ENCODE peak calls at places on chromosome 9, in seven cellular contexts. One of them, this sample, is unnamed. For H3K9me3, the result is how much of the 10 kb centered on the place peaks cover.

GRCh38 chr9:120925535-120926396 is 830 bp downstream of the TRAF1 start:
- DNase-seq in aorta: peak
- DNase-seq in WERI-Rb-1: no peak
- DNase-seq in ovary: no peak
- DNase-seq in PC-3: peak
- DNase-seq in GM23248: peak
- DNase-seq in cardiac muscle cell: no peak
- DNase-seq in this sample: peak

GRCh38 chr9:127967151-127967809 is 13.5 kb downstream of the EEIG1 start:
- DNase-seq in aorta: peak
- DNase-seq in WERI-Rb-1: no peak
- DNase-seq in ovary: peak
- DNase-seq in PC-3: no peak
- DNase-seq in GM23248: no peak
- DNase-seq in cardiac muscle cell: no peak
- DNase-seq in this sample: no peak

GRCh38 chr9:124510650-124511425 is 3.6 kb upstream of the NR5A1 start:
- DNase-seq in aorta: no peak
- DNase-seq in WERI-Rb-1: no peak
- DNase-seq in ovary: no peak
- DNase-seq in PC-3: no peak
- DNase-seq in GM23248: peak
- DNase-seq in cardiac muscle cell: no peak
- DNase-seq in this sample: no peak

GRCh38 chr9:133406480-133407307 is 11.1 kb downstream of the REXO4 start:
- DNase-seq in aorta: peak
- DNase-seq in WERI-Rb-1: peak
- DNase-seq in ovary: peak
- DNase-seq in PC-3: peak
- DNase-seq in GM23248: peak
- DNase-seq in cardiac muscle cell: peak
- DNase-seq in this sample: peak

GRCh38 chr9:91500509-91501011 is 76.9 kb upstream of the NFIL3 start:
- DNase-seq in aorta: peak
- DNase-seq in WERI-Rb-1: no peak
- DNase-seq in ovary: peak
- DNase-seq in PC-3: peak
- DNase-seq in GM23248: peak
- DNase-seq in cardiac muscle cell: no peak
- DNase-seq in this sample: no peak

GRCh38 chr9:128214571-128215490 is 11.7 kb downstream of the DNM1 start:
- DNase-seq in aorta: no peak
- DNase-seq in WERI-Rb-1: no peak
- DNase-seq in ovary: no peak
- DNase-seq in PC-3: peak
- DNase-seq in GM23248: peak
- DNase-seq in cardiac muscle cell: no peak
- DNase-seq in this sample: no peak

GRCh38 chr9:135502873-135503321 is 2.4 kb downstream of the MRPS2 start:
- DNase-seq in aorta: no peak
- DNase-seq in WERI-Rb-1: no peak
- DNase-seq in ovary: peak
- DNase-seq in PC-3: no peak
- DNase-seq in GM23248: no peak
- DNase-seq in cardiac muscle cell: no peak
- DNase-seq in this sample: no peak

GRCh38 chr9:98208635-98209034 is 16.2 kb upstream of the CORO2A start:
- DNase-seq in aorta: no peak
- DNase-seq in WERI-Rb-1: no peak
- DNase-seq in ovary: no peak
- DNase-seq in PC-3: no peak
- DNase-seq in GM23248: no peak
- DNase-seq in cardiac muscle cell: no peak
- DNase-seq in this sample: no peak

GRCh38 chr9:107620801-107621200 is 131.2 kb upstream of the KLF4 start:
- DNase-seq in aorta: no peak
- DNase-seq in WERI-Rb-1: no peak
- DNase-seq in ovary: no peak
- DNase-seq in PC-3: no peak
- DNase-seq in GM23248: no peak
- DNase-seq in cardiac muscle cell: no peak
- DNase-seq in this sample: no peak

GRCh38 chr9:72960446-72960845 is 7.6 kb upstream of the ALDH1A1 start:
- DNase-seq in aorta: no peak
- DNase-seq in WERI-Rb-1: no peak
- DNase-seq in ovary: no peak
- DNase-seq in PC-3: no peak
- DNase-seq in GM23248: no peak
- DNase-seq in cardiac muscle cell: no peak
- DNase-seq in this sample: no peak

GRCh38 chr9:128909859-128910258 is 10.9 kb upstream of the PHYHD1 start:
- DNase-seq in aorta: no peak
- DNase-seq in WERI-Rb-1: no peak
- DNase-seq in ovary: no peak
- DNase-seq in PC-3: no peak
- DNase-seq in GM23248: no peak
- DNase-seq in cardiac muscle cell: no peak
- DNase-seq in this sample: no peak

GRCh38 chr9:133135193-133135745 is 14.2 kb upstream of the RALGDS start:
- DNase-seq in aorta: peak
- DNase-seq in WERI-Rb-1: no peak
- DNase-seq in ovary: peak
- DNase-seq in PC-3: peak
- DNase-seq in GM23248: peak
- DNase-seq in cardiac muscle cell: no peak
- DNase-seq in this sample: peak

GRCh38 chr9:84466580-84467285 is 126.2 kb upstream of the SLC28A3 start:
- DNase-seq in aorta: no peak
- DNase-seq in WERI-Rb-1: no peak
- DNase-seq in ovary: no peak
- DNase-seq in PC-3: no peak
- DNase-seq in GM23248: no peak
- DNase-seq in cardiac muscle cell: no peak
- DNase-seq in this sample: no peak
- H3K9me3 ChIP-seq in aorta: under half
- H3K9me3 ChIP-seq in WERI-Rb-1: under half
- H3K9me3 ChIP-seq in ovary: under half
- H3K9me3 ChIP-seq in PC-3: under half
- H3K9me3 ChIP-seq in GM23248: under half
- H3K9me3 ChIP-seq in cardiac muscle cell: under half
- H3K9me3 ChIP-seq in this sample: under half

GRCh38 chr9:138074516-138074915 is 196.9 kb downstream of the CACNA1B start:
- DNase-seq in aorta: no peak
- DNase-seq in WERI-Rb-1: no peak
- DNase-seq in ovary: no peak
- DNase-seq in PC-3: no peak
- DNase-seq in GM23248: no peak
- DNase-seq in cardiac muscle cell: no peak
- DNase-seq in this sample: no peak
- H3K27ac ChIP-seq in aorta: no peak
- H3K27ac ChIP-seq in WERI-Rb-1: no peak
- H3K27ac ChIP-seq in ovary: no peak
- H3K27ac ChIP-seq in PC-3: no peak
- H3K27ac ChIP-seq in GM23248: no peak
- H3K27ac ChIP-seq in cardiac muscle cell: no peak
- H3K27ac ChIP-seq in this sample: no peak

DNA sequence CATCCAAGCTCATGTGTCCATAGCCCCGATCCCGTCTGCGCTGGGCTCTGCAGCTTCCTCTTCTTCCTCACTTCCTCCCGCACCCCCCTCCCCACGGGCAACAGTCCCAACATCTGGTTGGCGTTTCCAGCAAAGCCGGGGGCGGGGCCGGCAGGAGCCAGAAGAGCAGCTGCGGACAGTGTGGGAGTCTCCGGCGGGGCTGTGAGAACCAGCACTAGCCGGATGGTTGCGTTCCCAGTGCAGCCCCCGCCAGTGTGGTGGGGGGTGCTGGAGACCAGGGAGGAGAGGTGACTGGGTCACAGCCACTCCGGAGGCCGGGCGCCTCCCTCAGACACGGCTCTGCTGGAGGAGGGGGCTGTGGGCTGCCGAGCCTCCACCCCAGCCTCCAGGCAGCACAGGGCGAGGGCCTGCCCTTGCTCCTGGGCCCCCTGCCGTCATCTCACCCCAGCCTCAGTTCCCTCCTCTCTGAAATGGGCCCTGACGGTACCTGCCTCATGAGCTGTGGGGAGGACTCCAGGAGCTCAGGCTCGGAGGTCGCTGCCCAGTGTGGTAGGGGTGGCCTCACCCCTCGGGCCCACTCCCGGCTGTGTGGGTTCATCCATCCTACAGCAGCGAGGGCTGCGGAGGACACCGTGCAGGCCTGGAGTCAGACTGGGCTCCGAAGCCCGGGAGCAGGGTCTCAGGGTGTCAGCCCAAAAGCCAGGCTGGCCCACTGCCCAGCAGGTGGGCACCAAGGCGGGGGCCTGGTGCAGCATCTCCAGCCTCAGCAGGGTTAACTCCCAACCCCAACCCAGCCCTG is 41.5 kb upstream of the NOTCH1 start:
- DNase-seq in aorta: peak
- DNase-seq in WERI-Rb-1: no peak
- DNase-seq in ovary: peak
- DNase-seq in PC-3: no peak
- DNase-seq in GM23248: peak
- DNase-seq in cardiac muscle cell: peak
- DNase-seq in this sample: peak
- H3K4me3 ChIP-seq in aorta: no peak
- H3K4me3 ChIP-seq in WERI-Rb-1: no peak
- H3K4me3 ChIP-seq in ovary: no peak
- H3K4me3 ChIP-seq in PC-3: no peak
- H3K4me3 ChIP-seq in GM23248: no peak
- H3K4me3 ChIP-seq in cardiac muscle cell: no peak
- H3K4me3 ChIP-seq in this sample: peak

GRCh38 chr9:40911647-40912046 is 216.8 kb downstream of the FOXD4L6 start:
- DNase-seq in aorta: no peak
- DNase-seq in WERI-Rb-1: no peak
- DNase-seq in ovary: no peak
- DNase-seq in PC-3: no peak
- DNase-seq in GM23248: no peak
- DNase-seq in cardiac muscle cell: no peak
- DNase-seq in this sample: no peak

GRCh38 chr9:40909821-40910220 is 218.7 kb downstream of the FOXD4L6 start:
- DNase-seq in aorta: no peak
- DNase-seq in WERI-Rb-1: no peak
- DNase-seq in ovary: no peak
- DNase-seq in PC-3: no peak
- DNase-seq in GM23248: no peak
- DNase-seq in cardiac muscle cell: no peak
- DNase-seq in this sample: no peak

GRCh38 chr9:40913928-40914673 is 214.4 kb downstream of the FOXD4L6 start:
- DNase-seq in aorta: no peak
- DNase-seq in WERI-Rb-1: no peak
- DNase-seq in ovary: no peak
- DNase-seq in PC-3: no peak
- DNase-seq in GM23248: no peak
- DNase-seq in cardiac muscle cell: no peak
- DNase-seq in this sample: no peak

GRCh38 chr9:40914772-40915659 is 213.5 kb downstream of the FOXD4L6 start:
- DNase-seq in aorta: no peak
- DNase-seq in WERI-Rb-1: no peak
- DNase-seq in ovary: no peak
- DNase-seq in PC-3: no peak
- DNase-seq in GM23248: no peak
- DNase-seq in cardiac muscle cell: no peak
- DNase-seq in this sample: no peak

GRCh38 chr9:40913096-40913719 is 215.3 kb downstream of the FOXD4L6 start:
- DNase-seq in aorta: no peak
- DNase-seq in WERI-Rb-1: no peak
- DNase-seq in ovary: no peak
- DNase-seq in PC-3: no peak
- DNase-seq in GM23248: no peak
- DNase-seq in cardiac muscle cell: no peak
- DNase-seq in this sample: no peak
- H3K9me3 ChIP-seq in aorta: under half
- H3K9me3 ChIP-seq in WERI-Rb-1: under half
- H3K9me3 ChIP-seq in ovary: half or more
- H3K9me3 ChIP-seq in PC-3: under half
- H3K9me3 ChIP-seq in GM23248: under half
- H3K9me3 ChIP-seq in cardiac muscle cell: under half
- H3K9me3 ChIP-seq in this sample: under half

GRCh38 chr9:14212697-14213420 is 101.1 kb downstream of the NFIB start:
- DNase-seq in aorta: no peak
- DNase-seq in WERI-Rb-1: no peak
- DNase-seq in ovary: no peak
- DNase-seq in PC-3: no peak
- DNase-seq in GM23248: no peak
- DNase-seq in cardiac muscle cell: no peak
- DNase-seq in this sample: no peak

GRCh38 chr9:14214693-14215092 is 99.2 kb downstream of the NFIB start:
- DNase-seq in aorta: no peak
- DNase-seq in WERI-Rb-1: no peak
- DNase-seq in ovary: no peak
- DNase-seq in PC-3: no peak
- DNase-seq in GM23248: no peak
- DNase-seq in cardiac muscle cell: no peak
- DNase-seq in this sample: no peak

GRCh38 chr9:14214065-14214684 is 99.8 kb downstream of the NFIB start:
- DNase-seq in aorta: no peak
- DNase-seq in WERI-Rb-1: no peak
- DNase-seq in ovary: no peak
- DNase-seq in PC-3: no peak
- DNase-seq in GM23248: no peak
- DNase-seq in cardiac muscle cell: no peak
- DNase-seq in this sample: no peak

GRCh38 chr9:14212116-14212515 is 101.8 kb downstream of the NFIB start:
- DNase-seq in aorta: no peak
- DNase-seq in WERI-Rb-1: no peak
- DNase-seq in ovary: no peak
- DNase-seq in PC-3: peak
- DNase-seq in GM23248: peak
- DNase-seq in cardiac muscle cell: no peak
- DNase-seq in this sample: no peak

DNA sequence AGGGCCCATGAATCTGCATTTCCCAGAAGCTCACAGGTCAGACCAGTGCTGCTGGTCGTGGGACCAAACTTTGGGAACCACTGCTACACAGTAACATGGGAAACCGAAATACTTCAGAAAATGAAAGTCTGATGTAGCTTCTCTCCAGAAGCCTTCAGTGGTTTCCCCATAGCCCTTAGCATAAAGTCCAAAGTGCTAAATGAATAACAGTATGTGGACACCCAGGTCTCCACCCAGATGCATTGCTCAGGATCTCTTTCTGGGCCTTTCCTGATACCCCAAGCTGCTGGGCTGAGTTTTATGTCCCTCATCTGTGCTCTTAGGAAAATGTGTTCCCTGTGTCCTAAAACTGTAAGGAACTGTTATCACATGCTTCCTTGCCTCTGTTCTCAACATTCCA is 100.4 kb downstream of the NFIB start:
- DNase-seq in aorta: no peak
- DNase-seq in WERI-Rb-1: no peak
- DNase-seq in ovary: no peak
- DNase-seq in PC-3: no peak
- DNase-seq in GM23248: no peak
- DNase-seq in cardiac muscle cell: no peak
- DNase-seq in this sample: no peak
- H3K27ac ChIP-seq in aorta: no peak
- H3K27ac ChIP-seq in WERI-Rb-1: no peak
- H3K27ac ChIP-seq in ovary: no peak
- H3K27ac ChIP-seq in PC-3: no peak
- H3K27ac ChIP-seq in GM23248: no peak
- H3K27ac ChIP-seq in cardiac muscle cell: no peak
- H3K27ac ChIP-seq in this sample: no peak

This sample was measured in SJCRH30.